ENCODE peak calls at places on chromosomes 4 and X, in eight cellular contexts. Q is HCT116, N is Panc1, O is upper lobe of left lung, F is HepG2, R is GM23338, M is GM12878, K is K562. E is an unnamed sample.

GRCh38 chr4:183342541-183343533 is 20.6 kb upstream of the CLDN24 start:
- ATAC-seq in R (peak), O (no peak), M (peak), N (no peak), K (no peak), F (no peak), Q (no peak), E (no peak)

GRCh38 chr4:153204247-153205027 is at the start of gene TRIM2:
- ATAC-seq in K (peak), M (peak), R (peak), O (peak), N (peak), Q (peak), F (peak), E (peak)

GRCh38 chr4:109007976-109008375 is 245.1 kb upstream of the ETNPPL start:
- ATAC-seq in M (no peak), K (no peak), N (no peak), R (peak), O (no peak), Q (no peak), F (no peak), E (no peak)

GRCh38 chrX:18661273-18661672 is 10.6 kb downstream of the RS1 start:
- ATAC-seq in R (no peak), O (no peak), M (no peak), Q (no peak), K (no peak), F (peak), N (no peak), E (no peak)

GRCh38 chr4:154084864-154085263 is 296.0 kb upstream of the SFRP2 start:
- ATAC-seq in M (no peak), Q (peak), O (no peak), F (no peak), K (no peak), R (no peak), N (no peak), E (no peak)

GRCh38 chr4:138831943-138832342 is 183.6 kb upstream of the NOCT start:
- ATAC-seq in O (no peak), K (peak), M (no peak), F (peak), Q (peak), R (no peak), N (no peak), E (no peak)

GRCh38 chr4:5758741-5759140 is 47.7 kb downstream of the EVC start:
- ATAC-seq in K (no peak), Q (peak), F (no peak), N (peak), R (no peak), O (no peak), M (peak), E (no peak)

GRCh38 chrX:27715610-27716009 is 92.2 kb upstream of the MAGEB10 start:
- ATAC-seq in N (no peak), M (no peak), R (no peak), O (no peak), F (no peak), K (no peak), Q (no peak), E (no peak)

GRCh38 chr4:109631709-109632108 is 71.5 kb downstream of the CASP6 start:
- ATAC-seq in K (no peak), R (peak), F (peak), M (no peak), Q (no peak), N (no peak), O (no peak), E (peak)

GRCh38 chrX:100904433-100904832 is 24.3 kb downstream of the XKRX start:
- ATAC-seq in K (no peak), N (no peak), Q (no peak), M (no peak), F (no peak), R (no peak), O (no peak), E (no peak)

GRCh38 chrX:136627381-136627780 is 20.6 kb upstream of the CD40LG start:
- ATAC-seq in K (no peak), F (no peak), M (no peak), R (no peak), N (no peak), Q (no peak), O (no peak), E (no peak)

GRCh38 chr4:143420227-143420626 is 83.6 kb downstream of the GAB1 start:
- ATAC-seq in K (no peak), Q (no peak), R (no peak), M (peak), N (no peak), O (no peak), F (no peak), E (no peak)

GRCh38 chr4:78609580-78609979 is 58.0 kb downstream of the ANXA3 start:
- ATAC-seq in R (no peak), K (no peak), O (no peak), Q (no peak), F (no peak), M (no peak), N (no peak), E (no peak)

GRCh38 chrX:112819013-112819635 is 21.5 kb downstream of the AMOT start:
- ATAC-seq in Q (no peak), O (no peak), M (no peak), K (no peak), F (no peak), N (no peak), R (no peak), E (peak)

GRCh38 chrX:1411331-1411730 is 19.4 kb upstream of the SLC25A6 start:
- ATAC-seq in Q (no peak), K (no peak), N (no peak), R (no peak), O (no peak), F (no peak), M (no peak), E (no peak)

GRCh38 chrX:104137496-104137895 is 19.3 kb downstream of the SLC25A53 start:
- ATAC-seq in Q (peak), R (no peak), F (no peak), N (no peak), M (peak), K (peak), O (no peak), E (no peak)

GRCh38 chrX:18468599-18468998 is 43.2 kb downstream of the CDKL5 start:
- ATAC-seq in O (no peak), R (no peak), F (no peak), M (no peak), Q (no peak), K (no peak), N (no peak), E (no peak)

GRCh38 chr4:118308306-118309030 is 44.3 kb downstream of the PRSS12 start:
- ATAC-seq in F (no peak), R (no peak), O (no peak), N (no peak), Q (no peak), K (no peak), M (no peak), E (no peak)

GRCh38 chrX:129938081-129938480 is 32.1 kb downstream of the UTP14A start:
- ATAC-seq in R (peak), Q (no peak), K (peak), O (no peak), N (no peak), M (no peak), F (peak), E (no peak)

GRCh38 chr4:9735515-9735914 is 45.9 kb upstream of the DRD5 start:
- ATAC-seq in F (peak), M (no peak), K (no peak), R (peak), O (no peak), N (no peak), Q (peak), E (no peak)

GRCh38 chrX:33161829-33162228 is 49.5 kb downstream of the DMD start:
- ATAC-seq in R (no peak), F (no peak), M (no peak), O (no peak), Q (no peak), N (no peak), K (no peak), E (no peak)

GRCh38 chr4:56730097-56730496 is 49.0 kb upstream of the HOPX start:
- ATAC-seq in R (no peak), O (no peak), Q (no peak), N (no peak), K (no peak), F (no peak), M (no peak), E (no peak)

GRCh38 chr4:8647094-8647570 is 54.6 kb downstream of the CPZ start:
- ATAC-seq in R (no peak), F (no peak), M (no peak), Q (no peak), O (no peak), K (no peak), N (no peak), E (no peak)
- TF ChIP-seq POLR2AphosphoS5 in R (no peak), F (no peak), M (no peak), Q (no peak), O (no peak), K (no peak), N (no peak), E (no peak)

DNA sequence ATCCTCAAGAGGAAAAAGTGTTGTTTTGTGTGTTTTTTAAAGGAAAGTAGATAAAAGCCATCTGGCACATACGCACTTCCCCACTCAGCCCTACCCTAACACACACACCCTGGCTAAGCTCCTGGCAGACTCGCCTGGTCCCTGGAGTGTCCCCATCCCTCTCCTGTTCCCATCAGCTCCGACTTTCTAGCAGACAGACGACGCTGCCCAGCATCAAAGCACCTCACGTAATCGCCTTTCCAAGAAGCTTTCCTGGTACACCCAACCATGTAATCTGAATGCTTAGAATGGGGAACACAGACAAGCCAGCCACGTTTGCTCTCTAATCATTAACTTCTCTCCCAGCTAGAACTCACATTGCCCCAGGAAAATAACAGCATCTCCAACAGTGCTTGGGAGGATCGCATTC is 116.2 kb downstream of the AFAP1 start:
- ATAC-seq in O (peak), K (no peak), M (no peak), R (no peak), F (peak), N (no peak), Q (no peak), E (peak)
- TF ChIP-seq POLR2AphosphoS5 in O (no peak), K (no peak), M (no peak), R (no peak), F (no peak), N (no peak), Q (no peak), E (peak)

DNA sequence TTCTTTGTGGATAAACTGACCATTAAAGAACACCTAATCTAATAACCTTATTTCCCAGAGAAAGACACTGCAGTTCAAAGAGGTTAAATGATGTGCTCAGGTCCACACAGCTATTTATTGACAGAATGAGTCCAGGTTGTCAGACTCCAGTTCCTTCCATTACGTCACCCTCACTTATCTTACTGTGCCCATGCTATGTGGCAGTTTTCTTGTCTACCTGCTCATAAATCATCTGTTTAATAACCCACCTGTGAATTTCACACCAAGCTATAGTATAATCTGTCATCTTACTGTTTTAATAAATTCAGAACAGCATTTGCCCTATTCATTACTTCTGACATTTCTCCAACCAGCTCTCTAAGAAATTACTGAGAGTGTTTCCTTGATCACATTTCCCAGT is 36.7 kb downstream of the QRFPR start:
- ATAC-seq in M (no peak), O (no peak), F (no peak), Q (no peak), N (no peak), K (no peak), R (no peak), E (no peak)
- TF ChIP-seq POLR2AphosphoS5 in M (no peak), O (no peak), F (no peak), Q (no peak), N (no peak), K (no peak), R (no peak), E (no peak)

DNA sequence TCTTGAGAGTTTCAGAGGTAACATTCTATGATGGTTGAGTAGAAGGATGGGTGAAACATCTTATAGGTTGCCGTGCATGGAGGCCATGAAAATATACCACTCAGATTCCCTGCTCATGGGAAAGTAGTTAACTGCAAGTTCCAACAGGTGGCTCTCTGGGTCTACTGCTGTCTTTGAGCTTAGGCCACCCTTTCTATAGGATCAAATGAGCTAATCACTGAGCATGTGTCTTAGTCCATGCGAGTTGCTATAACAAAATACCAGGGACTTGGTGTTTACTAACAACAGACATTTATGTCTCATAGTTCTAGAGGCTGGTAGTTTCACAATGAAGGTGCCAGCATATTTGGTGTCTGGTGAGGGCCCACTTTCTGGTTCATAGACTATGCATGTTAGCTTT is 144.8 kb upstream of the UNC5C start:
- ATAC-seq in N (no peak), O (no peak), F (no peak), M (peak), K (no peak), Q (peak), R (peak), E (no peak)
- TF ChIP-seq POLR2AphosphoS5 in N (no peak), O (no peak), F (no peak), M (no peak), K (no peak), Q (no peak), R (no peak), E (no peak)

DNA sequence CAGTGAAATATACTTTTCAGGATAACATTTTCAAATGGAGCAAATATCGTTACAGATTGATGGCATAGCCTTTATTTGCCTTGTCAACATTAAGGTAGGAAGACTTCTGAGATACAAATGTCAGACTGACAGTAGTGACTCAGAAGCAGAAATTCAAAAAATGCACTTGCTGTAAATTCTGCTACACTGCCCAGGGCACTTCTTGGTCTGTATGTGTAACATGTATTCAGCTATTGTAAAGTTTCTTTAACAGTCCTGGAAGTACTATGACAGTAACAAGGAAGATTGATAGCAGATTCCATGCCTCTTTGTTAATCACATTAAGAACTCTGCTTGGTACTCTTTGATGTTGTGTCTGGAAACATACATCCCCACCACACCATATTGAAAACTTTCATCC is 69.6 kb upstream of the PCDH18 start:
- ATAC-seq in O (no peak), M (peak), K (no peak), Q (no peak), N (no peak), R (no peak), F (no peak), E (no peak)
- TF ChIP-seq POLR2AphosphoS5 in O (no peak), M (no peak), K (no peak), Q (no peak), N (no peak), R (no peak), F (no peak), E (no peak)

GRCh38 chr4:71872767-71873422 is 89.0 kb upstream of the GC start:
- ATAC-seq in R (no peak), K (no peak), N (no peak), Q (no peak), M (no peak), F (no peak), O (no peak), E (no peak)
- TF ChIP-seq POLR2AphosphoS5 in R (no peak), K (no peak), N (no peak), Q (no peak), M (no peak), F (no peak), O (no peak), E (no peak)

GRCh38 chr4:151239608-151240007 is 37.4 kb upstream of the PRSS48 start:
- ATAC-seq in O (no peak), N (no peak), Q (no peak), R (no peak), K (no peak), F (no peak), M (no peak), E (no peak)

GRCh38 chr4:151246742-151247141 is 30.2 kb upstream of the PRSS48 start:
- ATAC-seq in M (no peak), O (no peak), Q (no peak), R (no peak), K (no peak), F (peak), N (no peak), E (no peak)

GRCh38 chr4:151238477-151238876 is 38.5 kb upstream of the PRSS48 start:
- ATAC-seq in O (no peak), R (no peak), Q (peak), F (no peak), K (no peak), M (no peak), N (no peak), E (peak)

GRCh38 chr4:151247395-151247794 is 29.6 kb upstream of the PRSS48 start:
- ATAC-seq in N (no peak), M (no peak), R (no peak), Q (no peak), O (no peak), K (no peak), F (no peak), E (no peak)

DNA sequence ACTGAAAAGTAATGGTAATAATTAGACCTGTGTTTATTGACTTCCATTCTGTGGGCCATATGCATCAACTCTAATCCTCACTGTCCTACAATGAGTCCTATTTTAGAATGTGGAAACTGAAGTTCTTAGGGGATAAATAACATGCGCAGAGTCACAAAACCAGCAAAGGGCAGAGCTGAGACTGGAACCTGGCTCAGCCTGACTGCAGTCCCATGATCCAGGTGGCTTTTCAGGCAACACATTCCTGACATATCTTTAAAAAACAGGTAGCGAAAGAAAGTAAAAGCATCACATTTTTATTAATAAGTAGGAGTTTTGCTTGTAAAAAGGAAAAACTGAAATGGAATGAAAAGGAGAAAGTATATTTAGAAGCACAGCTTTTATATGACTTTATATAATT is 34.7 kb upstream of the PRSS48 start:
- ATAC-seq in R (peak), K (no peak), M (no peak), O (no peak), N (no peak), F (no peak), Q (no peak), E (no peak)
- TF ChIP-seq POLR2AphosphoS5 in R (no peak), K (no peak), M (no peak), O (no peak), N (no peak), F (no peak), Q (no peak), E (no peak)